ENCODE peak calls at places on chromosomes 11 and 22, in seven cellular contexts. K, N, P, G, H, J and Z are unnamed samples.

GRCh38 chr22:26170112-26170492 is 840 bp downstream of the SEZ6L start:
- DNase-seq in H (no peak), G (no peak), K (no peak), N (no peak), J (no peak), P (no peak), Z (no peak)

GRCh38 chr11:66915046-66915832 is 42.9 kb downstream of the PC start:
- DNase-seq in N (peak; percentile 55), G (no peak), P (no peak), K (no peak), H (no peak), J (no peak), Z (no peak)

GRCh38 chr11:3947084-3947483 is 91.6 kb downstream of the STIM1 start:
- DNase-seq in G (no peak), K (no peak), P (no peak), J (peak; percentile 76), H (no peak), N (no peak), Z (no peak)

GRCh38 chr11:86021390-86021789 is 47.5 kb downstream of the PICALM start:
- DNase-seq in J (peak; percentile 55), G (no peak), P (no peak), K (no peak), H (no peak), N (no peak), Z (no peak)

GRCh38 chr11:43582024-43582836 is 98.3 kb upstream of the HSD17B12 start:
- DNase-seq in H (no peak), N (no peak), P (no peak), K (peak; percentile 38), G (no peak), J (no peak), Z (no peak)

GRCh38 chr11:44530413-44531115 is 34.9 kb upstream of the CD82 start:
- DNase-seq in J (no peak), G (no peak), N (peak; percentile 93), H (no peak), P (no peak), K (no peak), Z (no peak)

GRCh38 chr11:12220305-12220704 is 109.9 kb downstream of the MICAL2 start:
- DNase-seq in P (no peak), N (no peak), G (no peak), H (no peak), K (no peak), J (no peak), Z (no peak)

GRCh38 chr11:104105155-104105554 is 58.8 kb downstream of the PDGFD start:
- DNase-seq in K (no peak), H (no peak), P (no peak), G (no peak), N (no peak), J (no peak), Z (no peak)

GRCh38 chr11:117830072-117830471 is 5.5 kb upstream of the FXYD2 start:
- DNase-seq in K (no peak), G (no peak), N (no peak), P (no peak), J (no peak), H (no peak), Z (no peak)

GRCh38 chr11:19379465-19379864 is 138.7 kb upstream of the E2F8 start:
- DNase-seq in N (no peak), J (no peak), P (no peak), G (no peak), K (no peak), H (no peak), Z (no peak)

GRCh38 chr11:2944953-2945756 is 15.9 kb upstream of the PHLDA2 start:
- DNase-seq in N (no peak), J (no peak), K (peak; percentile 85), G (no peak), H (peak; percentile 39), P (no peak), Z (no peak)
- TF ChIP-seq JUND in N (no peak), J (no peak), K (no peak), G (no peak), H (no peak), P (no peak), Z (no peak)

GRCh38 chr11:1112351-1113191 is 37.9 kb downstream of the MUC2 start:
- DNase-seq in J (no peak), H (no peak), N (no peak), P (no peak), K (no peak), G (no peak), Z (peak; percentile 23)
- TF ChIP-seq JUND in J (no peak), H (no peak), N (no peak), P (no peak), K (no peak), G (no peak), Z (no peak)

GRCh38 chr11:69376155-69377028 is 82.4 kb downstream of the MYEOV start:
- DNase-seq in N (no peak), J (no peak), P (no peak), H (no peak), G (no peak), K (no peak), Z (no peak)

GRCh38 chr11:69373251-69373635 is 79.3 kb downstream of the MYEOV start:
- DNase-seq in G (no peak), K (no peak), J (no peak), H (no peak), P (no peak), N (no peak), Z (no peak)

GRCh38 chr11:69377029-69377952 is 83.3 kb downstream of the MYEOV start:
- DNase-seq in P (no peak), J (no peak), H (no peak), N (no peak), K (no peak), G (no peak), Z (no peak)

GRCh38 chr11:69374110-69374981 is 80.4 kb downstream of the MYEOV start:
- DNase-seq in N (no peak), G (no peak), H (no peak), P (no peak), J (no peak), K (peak; percentile 82), Z (no peak)

GRCh38 chr11:69375316-69376154 is 81.6 kb downstream of the MYEOV start:
- DNase-seq in K (no peak), J (no peak), G (no peak), N (no peak), P (no peak), H (no peak), Z (no peak)
- TF ChIP-seq JUND in K (no peak), J (no peak), G (no peak), N (no peak), P (no peak), H (no peak), Z (no peak)

GRCh38 chr22:45720875-45721378 is 49.3 kb downstream of the ATXN10 start:
- DNase-seq in G (no peak), K (no peak), P (no peak), J (no peak), N (no peak), H (no peak), Z (no peak)

GRCh38 chr22:45722006-45722405 is 50.4 kb downstream of the ATXN10 start:
- DNase-seq in J (peak; percentile 13), N (no peak), H (no peak), P (no peak), K (no peak), G (no peak), Z (no peak)

GRCh38 chr22:45718391-45718790 is 46.8 kb downstream of the ATXN10 start:
- DNase-seq in H (no peak), P (no peak), J (no peak), K (no peak), N (no peak), G (no peak), Z (no peak)

DNA sequence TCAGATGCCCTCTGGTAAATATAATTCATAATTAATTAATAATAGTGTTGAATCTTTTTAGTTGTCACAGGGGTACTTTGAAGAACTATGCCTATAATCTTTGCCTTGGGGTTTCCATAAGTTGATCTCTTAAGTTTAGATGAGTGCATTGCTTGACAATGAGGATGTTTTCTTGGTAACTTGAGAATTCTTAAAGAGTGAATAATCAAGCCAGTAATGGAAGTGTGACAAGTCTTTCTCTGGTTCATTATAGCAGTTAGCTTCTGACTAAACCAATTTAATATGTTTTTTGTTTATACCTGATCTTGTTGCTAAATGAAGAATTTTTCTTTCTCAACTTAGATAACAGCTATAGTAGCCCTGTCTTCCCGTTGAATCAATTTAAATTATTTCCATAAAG is 46.2 kb downstream of the ATXN10 start:
- DNase-seq in G (no peak), P (no peak), H (no peak), N (no peak), J (no peak), K (no peak), Z (no peak)
- TF ChIP-seq JUND in G (no peak), P (peak; percentile 15), H (no peak), N (no peak), J (no peak), K (peak; percentile 36), Z (no peak)

GRCh38 chr11:82003671-82004148 is 730.0 kb downstream of the FAM181B start:
- DNase-seq in P (no peak), K (no peak), J (no peak), G (no peak), H (no peak), N (no peak), Z (no peak)
- TF ChIP-seq JUND in P (no peak), K (no peak), J (no peak), G (no peak), H (no peak), N (no peak), Z (no peak)

DNA sequence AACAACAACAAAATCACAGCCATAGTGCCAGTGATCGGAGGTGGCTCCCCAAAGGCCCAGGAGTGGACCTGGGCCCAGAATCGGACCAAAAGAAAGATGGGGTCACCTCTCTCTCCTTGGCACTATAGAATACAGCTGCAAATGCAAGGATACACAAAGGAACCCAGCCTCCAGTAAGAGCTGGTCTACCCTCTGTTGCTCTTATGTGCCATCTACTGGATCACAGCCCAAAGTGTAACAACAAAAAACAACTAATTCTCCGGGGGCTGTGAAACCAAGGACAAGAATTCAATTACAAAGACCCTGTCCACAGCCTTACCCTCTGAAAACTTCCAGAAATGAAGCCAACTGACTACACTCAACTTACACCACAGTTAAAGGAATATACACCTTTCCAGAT is 21.6 kb downstream of the OR8G5 start:
- DNase-seq in N (no peak), P (no peak), J (no peak), G (no peak), K (no peak), H (no peak), Z (no peak)
- TF ChIP-seq JUND in N (no peak), P (no peak), J (no peak), G (no peak), K (no peak), H (no peak), Z (no peak)

GRCh38 chr11:133840479-133840941 is 4.8 kb downstream of the SPATA19 start:
- DNase-seq in K (no peak), G (no peak), P (no peak), J (no peak), N (no peak), H (no peak), Z (no peak)
- TF ChIP-seq JUND in K (no peak), G (no peak), P (no peak), J (no peak), N (no peak), H (no peak), Z (no peak)